ENCODE peak calls at places on chromosomes 7 and 10, in ten cellular contexts. X is MM.1S, F is endothelial cell, Y is nephron progenitor cell, H is HFF-Myc, I is heart left ventricle, G is choroid plexus epithelial cell, D is cardiac muscle cell, W is RWPE2, Q is kidney. L is an unnamed sample.

GRCh38 chr7:156612930-156613329 is 27.6 kb upstream of the RNF32 start:
- DNase-seq in X (peak), F (no peak), Y (no peak), H (no peak), I (no peak), G (no peak), D (no peak), W (no peak), Q (peak), L (peak)

GRCh38 chr10:78478919-78479318 is 445.3 kb downstream of the RPS24 start:
- DNase-seq in X (no peak), F (no peak), Y (no peak), H (no peak), I (no peak), G (no peak), D (no peak), W (no peak), Q (no peak), L (no peak)

GRCh38 chr7:150389532-150389816 is 10.3 kb downstream of the ZNF775 start:
- DNase-seq in X (no peak), F (no peak), Y (no peak), H (no peak), I (no peak), G (peak), D (no peak), W (no peak), Q (no peak), L (no peak)

GRCh38 chr10:43214956-43215561 is 51.8 kb downstream of the RASGEF1A start:
- DNase-seq in X (no peak), F (no peak), Y (no peak), H (no peak), I (no peak), G (no peak), D (no peak), W (no peak), Q (peak), L (no peak)

GRCh38 chr10:1203216-1203615 is 147.0 kb downstream of the WDR37 start:
- DNase-seq in X (no peak), F (no peak), Y (no peak), H (no peak), I (no peak), G (no peak), D (no peak), W (no peak), Q (peak), L (no peak)

GRCh38 chr7:26195867-26196266 is 4.7 kb downstream of the HNRNPA2B1 start:
- DNase-seq in X (no peak), F (no peak), Y (no peak), H (no peak), I (no peak), G (no peak), D (no peak), W (no peak), Q (no peak), L (no peak)

GRCh38 chr7:158816271-158816670 is 13.0 kb downstream of the ESYT2 start:
- DNase-seq in X (no peak), F (no peak), Y (no peak), H (no peak), I (peak), G (peak), D (peak), W (no peak), Q (no peak), L (no peak)

GRCh38 chr10:79143879-79144278 is 75.1 kb downstream of the ZMIZ1 start:
- DNase-seq in X (no peak), F (no peak), Y (no peak), H (no peak), I (no peak), G (no peak), D (no peak), W (no peak), Q (no peak), L (no peak)

GRCh38 chr10:103595933-103596726 is 102.6 kb downstream of the NEURL1 start:
- DNase-seq in X (no peak), F (no peak), Y (no peak), H (no peak), I (no peak), G (no peak), D (no peak), W (no peak), Q (no peak), L (no peak)

GRCh38 chr10:17025444-17026295 is 103.9 kb downstream of the CUBN start:
- DNase-seq in X (no peak), F (no peak), Y (no peak), H (peak), I (no peak), G (peak), D (peak), W (peak), Q (no peak), L (peak)

DNA sequence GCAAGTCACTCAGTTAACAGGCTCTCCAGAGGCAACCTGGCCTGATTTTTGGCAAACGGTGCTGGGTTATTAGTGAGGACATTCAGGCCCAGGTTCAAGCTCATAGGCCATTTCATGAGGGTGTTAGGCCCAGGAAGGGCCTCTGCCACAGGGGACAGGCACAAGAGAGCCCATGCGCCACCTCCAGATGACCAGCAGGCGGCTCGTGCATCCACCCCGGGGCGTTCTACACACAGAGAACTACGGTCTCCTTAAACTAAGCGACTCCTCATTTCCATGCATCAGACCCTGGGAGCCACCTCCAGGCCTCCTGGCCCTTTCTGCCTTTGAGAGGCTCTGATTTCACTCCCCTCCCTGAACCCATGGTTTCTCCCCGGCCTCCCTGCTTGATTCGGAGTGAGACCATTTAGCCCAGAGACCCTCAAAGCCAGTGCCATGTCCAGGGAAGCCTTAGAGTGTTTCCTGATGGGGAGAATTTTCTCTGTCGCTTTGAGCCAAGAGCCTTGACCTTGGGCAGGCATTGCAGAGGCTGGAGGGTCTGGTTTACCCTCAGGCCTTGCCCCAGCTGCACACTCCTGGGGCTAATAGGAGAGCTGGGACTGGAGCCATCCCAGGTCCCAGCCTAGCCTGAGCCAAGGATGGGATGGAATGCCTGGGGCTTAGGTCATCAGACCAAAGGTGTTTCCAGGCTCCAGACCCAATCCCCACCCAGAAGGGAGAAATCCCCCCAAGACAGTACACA is 188.0 kb downstream of the GRID1 start:
- DNase-seq in X (no peak), F (peak), Y (peak), H (no peak), I (no peak), G (peak), D (peak), W (no peak), Q (no peak), L (peak)
- TF ChIP-seq CTCF in X (no peak), F (peak), Y (peak), H (peak), I (no peak), G (peak), D (peak), W (peak), Q (no peak), L (peak)

GRCh38 chr10:129509155-129509554 is 42.1 kb downstream of the MGMT start:
- DNase-seq in X (no peak), F (no peak), Y (no peak), H (no peak), I (no peak), G (no peak), D (no peak), W (no peak), Q (no peak), L (no peak)

GRCh38 chr10:129502448-129502847 is 35.4 kb downstream of the MGMT start:
- DNase-seq in X (no peak), F (no peak), Y (no peak), H (no peak), I (no peak), G (no peak), D (no peak), W (no peak), Q (no peak), L (no peak)

GRCh38 chr10:129506101-129506797 is 39.2 kb downstream of the MGMT start:
- DNase-seq in X (no peak), F (no peak), Y (no peak), H (no peak), I (no peak), G (no peak), D (no peak), W (no peak), Q (no peak), L (no peak)

GRCh38 chr10:129507216-129507615 is 40.2 kb downstream of the MGMT start:
- DNase-seq in X (no peak), F (no peak), Y (no peak), H (no peak), I (no peak), G (no peak), D (no peak), W (no peak), Q (no peak), L (no peak)

DNA sequence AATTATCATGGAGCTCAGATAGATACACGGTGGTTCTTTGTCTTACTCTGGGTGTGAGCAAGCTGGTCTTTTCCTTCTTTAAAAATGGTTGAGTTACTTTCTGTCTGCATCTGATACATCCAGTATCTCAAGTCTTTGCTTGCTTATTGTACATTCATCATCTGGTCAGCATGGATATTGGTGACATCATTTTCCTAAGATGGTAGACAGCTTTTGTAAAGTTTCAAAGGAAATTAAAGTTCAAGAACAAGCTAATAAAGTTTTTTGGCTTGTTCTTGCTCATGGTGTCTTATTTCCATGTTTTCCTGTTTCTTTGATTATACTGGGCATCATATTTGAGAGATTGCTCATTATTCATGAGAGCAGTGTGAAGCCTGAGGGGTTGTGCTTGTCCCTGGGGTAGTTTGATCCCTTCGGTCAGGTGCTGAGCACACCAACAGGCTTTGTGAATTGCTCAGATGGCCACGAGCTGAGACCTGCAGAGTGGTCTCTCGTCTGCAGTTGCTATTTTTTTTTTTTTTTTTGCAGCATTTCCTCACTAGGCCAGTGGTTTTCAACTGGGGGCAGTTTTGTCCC is 38.5 kb downstream of the MGMT start:
- DNase-seq in X (no peak), F (no peak), Y (no peak), H (no peak), I (no peak), G (no peak), D (no peak), W (no peak), Q (no peak), L (no peak)
- TF ChIP-seq CTCF in X (no peak), F (no peak), Y (no peak), H (no peak), I (no peak), G (no peak), D (no peak), W (no peak), Q (no peak), L (no peak)

DNA sequence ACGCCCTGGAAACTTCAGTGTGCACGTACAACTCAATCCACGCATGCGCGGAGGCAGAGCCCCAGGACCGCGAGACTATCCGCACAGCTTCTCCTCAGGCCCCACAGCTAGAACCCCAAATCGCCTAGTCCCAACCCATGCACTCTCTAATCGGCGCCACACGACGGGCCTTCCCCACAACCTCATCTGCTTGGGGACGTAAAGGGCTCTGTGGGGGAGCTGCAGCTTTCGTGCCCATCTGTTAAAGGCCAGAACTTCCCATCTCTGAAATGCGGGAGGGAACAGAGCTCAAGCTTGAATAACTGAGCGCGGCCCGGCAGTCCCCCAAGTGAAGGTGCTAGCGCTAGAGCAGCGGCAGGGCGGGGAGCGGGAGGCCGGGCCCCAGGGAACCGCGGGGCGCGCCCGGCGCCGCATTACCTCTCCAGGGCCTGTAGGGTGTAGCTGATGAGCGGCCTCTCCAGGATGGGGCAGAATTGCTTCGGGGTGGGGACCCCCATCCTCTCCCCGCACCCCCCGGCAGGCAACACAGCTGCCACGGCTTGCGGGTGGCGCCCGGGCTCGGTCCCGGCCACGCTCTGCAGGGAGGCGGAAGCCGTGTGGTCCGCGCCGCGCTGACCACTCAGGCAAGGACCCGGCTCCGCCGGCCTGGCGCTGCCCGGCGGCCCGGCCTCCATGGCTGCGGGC is 547 bp downstream of the CRPPA start:
- DNase-seq in X (peak), F (peak), Y (peak), H (peak), I (peak), G (peak), D (peak), W (peak), Q (peak), L (peak)
- TF ChIP-seq CTCF in X (peak), F (no peak), Y (peak), H (peak), I (peak), G (peak), D (no peak), W (peak), Q (peak), L (no peak)

GRCh38 chr10:8056891-8057331 is 2.4 kb downstream of the GATA3 start:
- DNase-seq in X (no peak), F (no peak), Y (no peak), H (no peak), I (no peak), G (no peak), D (no peak), W (no peak), Q (peak), L (peak)
- TF ChIP-seq CTCF in X (no peak), F (no peak), Y (no peak), H (no peak), I (no peak), G (no peak), D (no peak), W (peak), Q (no peak), L (no peak)

GRCh38 chr10:127277063-127277462 is 80.7 kb upstream of the INSYN2A start:
- DNase-seq in X (no peak), F (no peak), Y (no peak), H (no peak), I (no peak), G (no peak), D (no peak), W (no peak), Q (no peak), L (no peak)
- TF ChIP-seq CTCF in X (no peak), F (no peak), Y (no peak), H (no peak), I (no peak), G (no peak), D (no peak), W (no peak), Q (no peak), L (no peak)

L was measured in GM12865.